ENCODE peak calls at places on chromosomes 3 and 15, in six cellular contexts. J is HL-60, M is GM23338, Y is K562, K is GM12878, H is HCT116. I is an unnamed sample.

GRCh38 chr3:142319912-142320311 is 94.5 kb upstream of the GK5 start:
- DNase-seq in H (no peak), Y (no peak), M (no peak), J (no peak), K (no peak), I (no peak)

GRCh38 chr3:142768338-142768737 is 44.5 kb downstream of the TRPC1 start:
- DNase-seq in M (no peak), J (no peak), Y (no peak), H (no peak), K (no peak), I (no peak)

GRCh38 chr15:79370716-79371115 is 59.8 kb downstream of the TMED3 start:
- DNase-seq in M (no peak), Y (peak), J (peak), H (no peak), K (no peak), I (no peak)

GRCh38 chr15:48657891-48658591 is 12.5 kb upstream of the FBN1 start:
- DNase-seq in Y (no peak), J (no peak), M (no peak), H (no peak), K (no peak), I (no peak)

GRCh38 chr3:58490860-58491501 is 915 bp upstream of the KCTD6 start:
- DNase-seq in H (no peak), Y (no peak), J (no peak), K (no peak), M (no peak), I (no peak)

GRCh38 chr3:71702131-71703024 is 22.8 kb downstream of the EIF4E3 start:
- DNase-seq in M (no peak), H (no peak), J (no peak), Y (no peak), K (no peak), I (no peak)

GRCh38 chr3:14253022-14253761 is 74.6 kb downstream of the LSM3 start:
- DNase-seq in J (no peak), H (no peak), K (no peak), M (no peak), Y (peak), I (peak)

GRCh38 chr3:13451301-13451673 is 28.8 kb upstream of the HDAC11 start:
- DNase-seq in J (no peak), H (no peak), M (no peak), K (no peak), Y (no peak), I (no peak)

GRCh38 chr3:103499132-103499885 is 1064.5 kb downstream of the ZPLD1 start:
- DNase-seq in H (no peak), K (no peak), Y (no peak), J (no peak), M (no peak), I (no peak)

GRCh38 chr15:78037779-78038305 is 39.7 kb downstream of the TBC1D2B start:
- DNase-seq in M (no peak), H (no peak), Y (no peak), J (no peak), K (no peak), I (no peak)

GRCh38 chr3:38655708-38656300 is 6.3 kb upstream of the SCN5A start:
- DNase-seq in K (no peak), J (no peak), H (peak), M (peak), Y (peak), I (peak)
- TF ChIP-seq REST in K (no peak), J (no peak), H (no peak), M (no peak), Y (no peak), I (no peak)

DNA sequence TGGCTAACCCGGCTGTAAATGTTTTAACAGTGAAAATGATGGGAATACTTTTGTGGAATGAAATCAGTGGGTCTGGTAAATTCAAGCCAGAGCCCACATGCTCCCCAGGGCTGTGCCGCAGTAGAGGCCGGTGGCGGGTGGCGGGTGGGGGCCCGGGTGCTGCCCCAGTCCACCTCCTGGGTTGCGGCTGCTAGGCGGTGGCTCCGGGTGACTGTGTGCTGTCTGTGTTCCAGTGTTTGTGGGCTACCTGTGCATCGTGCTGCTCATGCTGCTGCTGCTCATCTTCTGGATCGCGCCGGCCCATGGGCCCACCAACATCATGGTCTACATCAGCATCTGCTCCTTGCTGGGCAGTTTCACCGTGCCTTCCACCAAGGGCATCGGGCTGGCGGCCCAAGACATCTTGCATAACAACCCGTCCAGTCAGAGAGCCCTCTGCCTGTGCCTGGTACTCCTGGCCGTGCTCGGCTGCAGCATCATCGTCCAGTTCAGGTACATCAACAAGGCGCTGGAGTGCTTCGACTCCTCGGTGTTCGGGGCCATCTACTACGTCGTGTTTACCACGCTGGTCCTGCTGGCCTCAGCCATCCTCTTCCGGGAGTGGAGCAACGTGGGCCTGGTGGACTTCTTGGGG is 14.9 kb upstream of the NIPA2 start:
- DNase-seq in M (no peak), H (no peak), J (no peak), K (no peak), Y (no peak), I (no peak)
- TF ChIP-seq REST in M (no peak), H (no peak), J (no peak), K (no peak), Y (no peak), I (no peak)

GRCh38 chr15:74242296-74242929 is 6.3 kb downstream of the CCDC33 start:
- DNase-seq in H (peak), K (no peak), Y (peak), M (no peak), J (no peak), I (peak)
- TF ChIP-seq REST in H (no peak), K (no peak), Y (no peak), M (no peak), J (no peak), I (no peak)

DNA sequence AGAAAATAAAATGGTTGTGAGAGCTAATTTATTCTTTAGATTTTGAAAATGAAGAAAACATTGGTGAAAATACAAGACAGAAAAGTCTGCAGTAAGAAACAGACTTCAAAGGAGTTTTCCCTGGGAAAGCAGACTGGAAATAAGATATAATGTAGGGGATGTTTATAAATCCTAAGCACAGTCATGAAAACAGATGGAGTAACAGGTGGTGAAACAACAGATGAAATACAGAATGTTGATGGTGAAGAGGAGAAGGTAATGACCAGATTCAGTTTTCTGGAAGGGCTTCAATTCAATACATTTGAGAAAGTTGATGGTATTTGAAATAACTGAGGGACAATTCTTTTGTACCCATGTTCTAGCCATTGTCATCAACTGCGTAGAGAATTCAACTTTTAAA is 353.9 kb downstream of the CHL1 start:
- DNase-seq in J (no peak), M (no peak), H (no peak), K (no peak), Y (no peak), I (no peak)
- TF ChIP-seq REST in J (no peak), M (no peak), H (no peak), K (no peak), Y (no peak), I (no peak)

GRCh38 chr15:101127503-101128076 is 124.3 kb downstream of the CHSY1 start:
- DNase-seq in K (peak), Y (no peak), M (no peak), H (peak), J (no peak), I (peak)
- TF ChIP-seq REST in K (no peak), Y (no peak), M (no peak), H (no peak), J (no peak), I (no peak)

DNA sequence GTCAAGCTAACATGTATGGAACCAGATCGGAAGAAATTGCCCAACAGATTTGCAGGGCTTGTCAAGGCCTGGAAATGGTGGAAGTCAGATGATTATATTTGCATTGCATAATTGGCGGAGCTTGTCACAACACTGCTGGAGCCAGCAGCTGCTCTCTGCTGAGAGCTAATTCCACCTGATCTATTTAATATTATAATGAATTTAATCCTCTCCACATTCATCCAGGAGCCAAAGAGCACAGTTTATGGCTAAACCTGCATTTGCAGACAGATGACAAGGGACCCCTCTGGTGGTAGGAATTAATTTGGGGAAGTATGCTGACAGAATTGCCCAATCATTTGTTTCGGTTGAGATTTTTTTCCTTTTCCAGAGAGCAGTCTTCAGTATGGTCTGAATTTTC is 730.2 kb downstream of the TUSC7 start:
- DNase-seq in M (peak), Y (no peak), K (no peak), H (no peak), J (peak), I (peak)
- TF ChIP-seq REST in M (no peak), Y (no peak), K (no peak), H (no peak), J (no peak), I (no peak)

GRCh38 chr3:108552267-108553159 is 36.7 kb downstream of the CIP2A start:
- DNase-seq in J (no peak), Y (peak), H (peak), M (peak), K (no peak), I (peak)
- TF ChIP-seq REST in J (no peak), Y (no peak), H (no peak), M (no peak), K (no peak), I (no peak)

GRCh38 chr3:127304121-127304744 is 16.4 kb upstream of the PRR20G start:
- DNase-seq in H (peak), K (no peak), Y (peak), J (no peak), M (peak), I (peak)
- TF ChIP-seq REST in H (no peak), K (no peak), Y (no peak), J (no peak), M (no peak), I (no peak)